ENCODE peak calls at places on chromosomes 13 and 19, in five cellular contexts. C is IMR-90, V is HepG2, L is SK-N-SH, A is GM12878. G is an unnamed sample.
A peak's percentile ranks its signal among the peaks of the same experiment; 100 is the strongest.

GRCh38 chr19:4393947-4394590 is 6.3 kb downstream of the SH3GL1 start:
- DNase-seq in A (no peak), V (no peak), C (no peak), L (no peak), G (no peak)

GRCh38 chr13:99660101-99660500 is 158.8 kb downstream of the TM9SF2 start:
- DNase-seq in C (no peak), V (no peak), A (no peak), L (no peak), G (no peak)

GRCh38 chr19:4088975-4089374 is 22.3 kb upstream of the ZBTB7A start:
- DNase-seq in A (no peak), L (no peak), V (no peak), C (no peak), G (peak; percentile 53)

GRCh38 chr19:41219924-41220567 is 1.0 kb downstream of the AXL start:
- DNase-seq in C (peak; percentile 67), V (no peak), A (no peak), L (no peak), G (peak; percentile 68)

GRCh38 chr13:101569807-101570206 is 117.3 kb downstream of the ITGBL1 start:
- DNase-seq in L (no peak), A (no peak), C (no peak), V (no peak), G (no peak)

GRCh38 chr19:21141787-21142464 is at the start of gene ZNF431:
- DNase-seq in L (peak; percentile 75), C (peak; percentile 93), A (peak; percentile 89), V (peak; percentile 95), G (peak; percentile 90)

GRCh38 chr13:27172495-27172842 is 858 bp upstream of the USP12 start:
- DNase-seq in A (no peak), L (peak; percentile 23), V (no peak), C (peak; percentile 63), G (peak; percentile 23)

GRCh38 chr19:41746593-41747227 is 8.6 kb upstream of the CEACAM6 start:
- DNase-seq in V (peak; percentile 29), A (no peak), L (peak; percentile 40), C (peak; percentile 39), G (peak; percentile 28)

GRCh38 chr19:2962018-2962670 is 15.2 kb upstream of the TLE6 start:
- DNase-seq in L (peak; percentile 77), C (peak; percentile 89), V (peak; percentile 70), A (peak; percentile 65), G (peak; percentile 81)

GRCh38 chr19:16566702-16567101 is 5.5 kb downstream of the SLC35E1 start:
- DNase-seq in A (no peak), V (no peak), C (no peak), L (no peak), G (no peak)

GRCh38 chr13:76019421-76020044 is 383.4 kb downstream of the LMO7 start:
- DNase-seq in A (no peak), L (peak; percentile 11), C (no peak), V (peak; percentile 63), G (no peak)

GRCh38 chr13:27442071-27442647 is 8.2 kb downstream of the MTIF3 start:
- DNase-seq in C (no peak), A (no peak), L (no peak), V (no peak), G (no peak)

GRCh38 chr19:32387701-32388392 is 17.7 kb upstream of the DPY19L3 start:
- DNase-seq in L (no peak), V (no peak), A (no peak), C (peak; percentile 62), G (no peak)

GRCh38 chr13:32309812-32310706 is 5.1 kb downstream of the ZAR1L start:
- DNase-seq in L (peak; percentile 47), C (peak; percentile 72), V (peak; percentile 65), A (no peak), G (peak; percentile 53)

GRCh38 chr19:13764101-13764807 is at the start of gene MRI1:
- DNase-seq in L (peak; percentile 97), C (peak; percentile 60), A (no peak), V (peak; percentile 39), G (peak; percentile 88)

GRCh38 chr13:96898212-96898611 is 96.1 kb downstream of the OXGR1 start:
- DNase-seq in A (no peak), C (no peak), V (no peak), L (no peak), G (no peak)

GRCh38 chr13:84661718-84662117 is 779.4 kb upstream of the SLITRK1 start:
- DNase-seq in V (no peak), C (peak; percentile 5), A (no peak), L (no peak), G (no peak)

GRCh38 chr19:1253514-1254080 is 5.2 kb downstream of the MIDN start:
- DNase-seq in C (peak; percentile 88), L (no peak), A (no peak), V (peak; percentile 85), G (no peak)

GRCh38 chr19:48095637-48096175 is 14.9 kb downstream of the PLA2G4C start:
- DNase-seq in A (no peak), C (peak; percentile 15), L (no peak), V (no peak), G (no peak)

GRCh38 chr13:113959198-113959597 is 14.7 kb downstream of the C13orf46 start:
- DNase-seq in V (no peak), C (no peak), L (no peak), A (no peak), G (peak; percentile 42)

GRCh38 chr19:13885826-13886365 is 9.0 kb downstream of the NANOS3 start:
- DNase-seq in C (no peak), A (no peak), L (peak; percentile 12), V (no peak), G (no peak)

GRCh38 chr19:13790354-13790753 is 4.9 kb upstream of the ZSWIM4 start:
- DNase-seq in C (no peak), L (no peak), V (no peak), A (no peak), G (no peak)

GRCh38 chr19:23986623-23987022 is 71.9 kb downstream of the ZNF726 start:
- DNase-seq in A (no peak), V (no peak), C (no peak), L (no peak), G (no peak)

GRCh38 chr19:45323671-45324081 is 1.0 kb upstream of the CKM start:
- DNase-seq in V (no peak), C (no peak), L (peak; percentile 70), A (no peak), G (no peak)

GRCh38 chr13:31056650-31057275 is 104.9 kb downstream of the HSPH1 start:
- DNase-seq in A (no peak), L (peak; percentile 50), V (no peak), C (peak; percentile 35), G (no peak)

GRCh38 chr13:98938801-98939200 is 39.1 kb downstream of the DOCK9 start:
- DNase-seq in V (no peak), A (no peak), C (no peak), L (no peak), G (no peak)

GRCh38 chr13:42123600-42123999 is 75.2 kb downstream of the DGKH start:
- DNase-seq in L (no peak), C (no peak), V (no peak), A (no peak), G (no peak)

GRCh38 chr13:98977568-98978270 is at the start of gene DOCK9:
- DNase-seq in A (no peak), V (no peak), C (peak; percentile 65), L (no peak), G (no peak)

GRCh38 chr13:96821381-96821780 is 172.9 kb downstream of the OXGR1 start:
- DNase-seq in V (no peak), L (no peak), C (peak; percentile 12), A (no peak), G (no peak)

GRCh38 chr13:32761472-32761871 is 175.2 kb downstream of the PDS5B start:
- DNase-seq in C (no peak), L (no peak), A (no peak), V (no peak), G (no peak)

GRCh38 chr19:11346104-11346940 is at the start of the genes CCDC159 and TMEM205:
- DNase-seq in V (peak; percentile 97), C (peak; percentile 99), L (peak; percentile 95), A (peak; percentile 97), G (peak; percentile 92)
- TF ChIP-seq CTCF in V (peak; percentile 58), C (peak; percentile 22), L (peak; percentile 28), A (no peak), G (peak; percentile 17)

GRCh38 chr13:43572601-43573360 is 214.0 kb downstream of the ENOX1 start:
- DNase-seq in V (no peak), A (no peak), C (peak; percentile 25), L (no peak), G (no peak)
- TF ChIP-seq MXI1 in V (no peak), A (no peak), C (no peak), L (no peak), G (no peak)

GRCh38 chr13:46572758-46573384 is 19.9 kb downstream of the LRCH1 start:
- DNase-seq in L (no peak), C (no peak), A (no peak), V (no peak), G (no peak)

GRCh38 chr13:46570273-46570672 is 17.3 kb downstream of the LRCH1 start:
- DNase-seq in V (no peak), C (no peak), L (no peak), A (no peak), G (no peak)

GRCh38 chr13:46569471-46569870 is 16.5 kb downstream of the LRCH1 start:
- DNase-seq in C (no peak), L (peak; percentile 44), A (no peak), V (no peak), G (no peak)

GRCh38 chr13:46571941-46572340 is 19.0 kb downstream of the LRCH1 start:
- DNase-seq in A (no peak), C (no peak), L (no peak), V (no peak), G (no peak)

DNA sequence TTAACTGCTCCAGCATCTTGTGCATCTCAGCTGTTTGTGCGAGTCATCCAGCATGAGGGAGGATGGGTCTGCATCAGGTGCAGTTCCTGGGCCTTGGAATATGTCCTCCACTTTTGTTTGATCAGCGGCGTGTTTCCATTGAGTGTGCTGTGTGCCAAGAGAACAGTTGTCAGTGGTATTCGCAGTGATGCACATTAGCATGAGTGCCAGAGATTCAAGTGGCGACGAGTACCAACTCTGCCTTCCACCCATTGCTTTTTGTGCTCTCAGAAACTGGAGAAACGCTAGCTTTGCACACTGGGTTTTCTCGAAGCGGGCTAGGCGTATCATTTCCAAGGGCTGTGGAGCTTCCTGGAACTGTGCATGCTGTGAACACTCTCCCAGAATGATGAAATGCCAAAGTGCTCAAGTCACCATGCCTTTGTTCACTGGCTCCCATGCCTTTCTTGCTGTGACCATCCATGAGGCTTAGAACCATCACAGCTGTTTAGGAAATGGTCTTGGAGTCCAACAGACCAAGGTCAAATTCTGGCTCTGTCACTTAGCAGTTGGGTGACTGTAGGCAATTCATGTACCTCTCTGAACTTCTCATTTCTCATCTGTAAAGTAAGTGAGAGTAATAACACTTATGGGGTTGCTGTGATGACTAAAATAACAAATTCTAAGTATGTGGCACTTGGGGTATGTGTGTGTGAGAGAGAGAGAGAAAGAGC is 18.4 kb downstream of the LRCH1 start:
- DNase-seq in L (no peak), C (peak; percentile 76), A (no peak), V (peak; percentile 39), G (no peak)
- TF ChIP-seq CTCF in L (no peak), C (no peak), A (no peak), V (no peak), G (no peak)

GRCh38 chr13:20713014-20713376 is 9.5 kb downstream of the IL17D start:
- DNase-seq in L (no peak), V (no peak), A (no peak), C (no peak), G (no peak)
- TF ChIP-seq MXI1 in L (no peak), V (no peak), A (no peak), C (no peak), G (no peak)

GRCh38 chr13:79973533-79973963 is 367.4 kb downstream of the SPRY2 start:
- DNase-seq in A (no peak), C (no peak), V (no peak), L (peak; percentile 2), G (peak; percentile 8)
- TF ChIP-seq CTCF in A (peak; percentile 51), C (peak; percentile 34), V (no peak), L (peak; percentile 60), G (no peak)

G was measured in K562.